ENCODE peak calls at places on chromosomes 4 and X, in five cellular contexts. M is tibial nerve, O is H9, B is stomach, R is kidney. U is an unnamed sample.

GRCh38 chrX:109709129-109709631 is 23.9 kb downstream of the ACSL4 start:
- DNase-seq in M (no peak), O (no peak), B (no peak), R (no peak), U (no peak)

GRCh38 chr4:7507381-7507780 is 72.7 kb upstream of the PSAPL1 start:
- DNase-seq in M (no peak), O (no peak), B (no peak), R (no peak), U (no peak)

GRCh38 chr4:74623041-74623440 is 171.3 kb downstream of the BTC start:
- DNase-seq in M (no peak), O (no peak), B (no peak), R (no peak), U (peak; percentile 16)

GRCh38 chr4:7757501-7758443 is 181.9 kb downstream of the AFAP1 start:
- DNase-seq in M (peak; percentile 48), O (no peak), B (no peak), R (peak; percentile 89), U (no peak)

GRCh38 chrX:39813631-39814246 is 284.0 kb downstream of the BCOR start:
- DNase-seq in M (peak; percentile 44), O (no peak), B (peak; percentile 69), R (peak; percentile 80), U (peak; percentile 40)

GRCh38 chr4:121656269-121656641 is 40.5 kb downstream of the ANXA5 start:
- DNase-seq in M (peak; percentile 75), O (peak; percentile 39), B (peak; percentile 26), R (no peak), U (peak; percentile 10)

GRCh38 chrX:140971385-140971784 is 31.0 kb upstream of the SPANXB1 start:
- DNase-seq in M (no peak), O (no peak), B (no peak), R (no peak), U (no peak)

GRCh38 chrX:11464836-11465458 is 171.7 kb downstream of the AMELX start:
- DNase-seq in M (no peak), O (no peak), B (no peak), R (no peak), U (no peak)

GRCh38 chr4:37793562-37793961 is 32.9 kb upstream of the PGM2 start:
- DNase-seq in M (no peak), O (no peak), B (no peak), R (no peak), U (no peak)

GRCh38 chr4:140108243-140108642 is 45.7 kb downstream of the MAML3 start:
- DNase-seq in M (no peak), O (no peak), B (no peak), R (no peak), U (no peak)

GRCh38 chr4:186979966-186980745 is 256.5 kb upstream of the FAT1 start:
- DNase-seq in M (no peak), O (no peak), B (no peak), R (no peak), U (no peak)

GRCh38 chr4:5511791-5512190 is 196.6 kb downstream of the EVC2 start:
- DNase-seq in M (no peak), O (no peak), B (no peak), R (no peak), U (no peak)

GRCh38 chrX:23783569-23784486 is 855 bp downstream of the SAT1 start:
- DNase-seq in M (no peak), O (no peak), B (no peak), R (no peak), U (no peak)

GRCh38 chr4:21946858-21947257 is 1.7 kb downstream of the KCNIP4 start:
- DNase-seq in M (no peak), O (no peak), B (no peak), R (no peak), U (no peak)

GRCh38 chrX:18946157-18946556 is 37.8 kb downstream of the PHKA2 start:
- DNase-seq in M (no peak), O (no peak), B (no peak), R (no peak), U (no peak)

DNA sequence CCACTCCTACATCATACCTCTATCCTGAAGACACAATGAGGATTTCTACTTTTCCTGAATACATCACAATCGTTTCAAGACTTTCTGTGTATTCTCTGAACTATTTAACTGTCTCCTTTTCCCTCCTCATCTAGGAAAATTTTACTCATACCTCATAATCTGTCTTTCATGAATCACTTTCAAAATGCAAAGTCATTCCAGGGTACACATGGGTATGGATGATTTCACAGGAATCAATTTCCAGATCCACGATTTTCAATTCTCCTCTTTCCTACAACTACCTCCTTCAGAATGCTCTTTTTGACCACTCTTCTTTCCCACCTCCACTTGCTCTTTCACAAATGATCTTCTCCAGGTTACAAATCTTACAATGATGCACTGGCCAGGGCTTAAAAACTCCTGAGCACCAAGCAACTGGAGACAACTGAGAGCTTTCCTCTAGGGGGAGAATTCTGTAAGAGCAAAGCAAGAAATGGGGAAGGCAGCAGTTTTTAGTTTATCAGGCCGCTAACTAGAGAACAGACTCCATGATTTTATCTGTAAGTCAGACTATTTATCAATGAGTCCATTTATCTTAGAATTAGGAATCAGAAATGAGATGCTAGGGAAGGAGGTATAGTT is 116.4 kb downstream of the PPP3CA start:
- DNase-seq in M (no peak), O (no peak), B (no peak), R (no peak), U (no peak)
- TF ChIP-seq CTCF in M (no peak), O (peak; percentile 49), B (no peak), R (no peak), U (no peak)

GRCh38 chrX:125202486-125203378 is 116.9 kb upstream of the TEX13C start:
- DNase-seq in M (no peak), O (peak; percentile 25), B (no peak), R (no peak), U (no peak)

GRCh38 chrX:125203379-125203736 is 116.3 kb upstream of the TEX13C start:
- DNase-seq in M (no peak), O (no peak), B (no peak), R (peak; percentile 78), U (no peak)

GRCh38 chrX:125205084-125205917 is 114.4 kb upstream of the TEX13C start:
- DNase-seq in M (no peak), O (peak; percentile 75), B (peak; percentile 37), R (peak; percentile 85), U (peak; percentile 12)

GRCh38 chrX:125203737-125204578 is 115.7 kb upstream of the TEX13C start:
- DNase-seq in M (no peak), O (peak; percentile 53), B (no peak), R (peak; percentile 72), U (no peak)

DNA sequence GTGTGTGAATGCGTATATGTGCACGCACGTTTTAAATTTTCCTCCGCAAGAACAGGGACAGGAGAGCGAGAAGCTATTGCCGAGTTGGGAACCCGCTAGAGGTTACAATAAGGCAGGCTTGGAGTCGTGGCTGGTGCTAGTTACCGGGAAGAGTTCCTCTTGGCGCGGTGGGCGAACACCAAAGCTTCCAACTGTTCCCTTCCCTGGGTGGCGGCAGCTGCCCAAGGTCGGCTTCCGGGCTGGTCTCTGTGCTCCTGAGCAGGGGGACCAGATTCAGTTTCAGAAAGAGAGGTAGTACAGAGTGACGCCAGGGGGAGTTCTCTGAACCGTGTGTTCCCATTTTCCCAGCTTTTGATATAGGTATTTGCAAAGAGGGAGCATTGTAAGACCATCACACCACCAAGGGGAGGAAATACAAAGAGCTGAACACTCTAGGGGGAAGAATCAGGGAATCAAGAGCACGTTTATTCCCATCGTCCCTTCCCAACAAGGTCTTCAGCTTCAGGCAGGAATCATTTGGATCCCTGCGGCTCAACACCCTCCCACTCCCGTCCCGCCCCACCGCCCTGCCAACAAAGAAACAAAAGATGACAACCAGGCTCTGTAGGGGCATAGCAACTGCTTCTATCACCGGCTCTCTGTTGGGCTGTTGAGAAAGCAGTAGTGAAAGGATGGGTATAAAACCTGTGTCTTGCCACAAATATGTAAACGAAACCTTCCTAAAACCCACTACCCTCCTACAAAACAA is 113.6 kb upstream of the TEX13C start:
- DNase-seq in M (no peak), O (peak; percentile 66), B (no peak), R (no peak), U (no peak)
- H3K27ac ChIP-seq in M (no peak overlapping the region), O (peak overlapping the region; percentile 29), B (no peak overlapping the region), R (no peak overlapping the region), U (peak overlapping the region; percentile 28)

GRCh38 chrX:1895583-1895982 is 280.7 kb downstream of the ASMT start:
- DNase-seq in M (no peak), O (no peak), B (no peak), R (no peak), U (no peak)

GRCh38 chrX:1894656-1895055 is 279.8 kb downstream of the ASMT start:
- DNase-seq in M (no peak), O (no peak), B (no peak), R (no peak), U (no peak)

GRCh38 chrX:1893758-1894294 is 279.0 kb downstream of the ASMT start:
- DNase-seq in M (no peak), O (no peak), B (no peak), R (no peak), U (no peak)
- TF ChIP-seq CTCF in M (no peak), O (no peak), B (no peak), R (no peak), U (no peak)

DNA sequence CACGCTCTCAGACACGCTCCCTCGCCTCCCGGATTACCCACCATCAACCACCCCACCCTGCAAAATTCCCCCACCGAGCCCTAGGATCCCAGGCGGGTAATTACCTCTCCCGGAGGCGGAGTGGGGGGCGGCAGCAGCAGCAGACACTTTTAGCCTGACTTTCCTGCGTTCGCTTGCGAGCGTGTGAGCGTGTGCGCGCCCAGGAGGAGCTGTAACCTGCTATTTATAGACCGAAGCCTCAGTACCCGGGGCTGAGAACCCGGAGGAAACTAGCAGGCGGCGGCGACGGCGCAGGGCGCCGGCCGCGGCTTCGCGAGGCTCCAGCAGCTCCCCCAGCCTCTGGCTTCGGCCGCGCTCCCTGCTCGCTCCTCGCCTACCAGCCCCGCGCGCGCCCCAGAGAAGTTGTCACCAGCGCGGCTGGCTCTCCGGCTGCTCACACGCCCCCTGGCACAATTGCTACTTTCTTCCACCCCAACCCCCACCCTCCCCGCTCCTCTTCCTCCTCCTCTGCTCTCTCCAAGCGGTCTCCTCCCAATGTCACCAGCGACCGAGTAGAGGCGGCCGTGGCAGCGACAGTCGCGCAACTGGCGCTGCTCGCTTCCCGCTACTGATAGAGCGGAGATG is at the start of gene INPP4B:
- DNase-seq in M (peak; percentile 13), O (peak; percentile 53), B (peak; percentile 34), R (peak; percentile 81), U (peak; percentile 41)
- H3K27ac ChIP-seq in M (peak within 1 kb of the TSS; percentile 44), O (no peak within 1 kb of the TSS), B (no peak within 1 kb of the TSS), R (peak within 1 kb of the TSS; percentile 70), U (peak within 1 kb of the TSS; percentile 53)

GRCh38 chr4:33625762-33626161 is 2618.6 kb downstream of the ARAP2 start:
- DNase-seq in M (no peak), O (no peak), B (no peak), R (no peak), U (no peak)
- TF ChIP-seq CTCF in M (no peak), O (peak; percentile 38), B (no peak), R (no peak), U (no peak)

GRCh38 chr4:44495136-44495535 is 46.5 kb upstream of the KCTD8 start:
- DNase-seq in M (no peak), O (no peak), B (no peak), R (no peak), U (no peak)

GRCh38 chr4:44493924-44494323 is 45.3 kb upstream of the KCTD8 start:
- DNase-seq in M (no peak), O (peak; percentile 50), B (no peak), R (no peak), U (no peak)
- H3K27ac ChIP-seq in M (no peak overlapping the region), O (no peak overlapping the region), B (no peak overlapping the region), R (no peak overlapping the region), U (no peak overlapping the region)

GRCh38 chr4:118883861-118884260 is 4.8 kb upstream of the SYNPO2 start:
- DNase-seq in M (no peak), O (no peak), B (no peak), R (no peak), U (no peak)
- TF ChIP-seq CTCF in M (no peak), O (peak; percentile 27), B (no peak), R (no peak), U (no peak)

U was measured in transverse colon.